ENCODE peak calls at places on chromosomes 2 and 18, in nine cellular contexts. V is HepG2; L is CD8-positive, alpha-beta memory T cell; Y is neuronal stem cell; G is endothelial cell of umbilical vein; T is AG04450; S is mesendoderm; A is caudate nucleus; P is A549. U is an unnamed sample.

GRCh38 chr2:239462671-239463506 is 62.1 kb upstream of the HDAC4 start:
- DNase-seq in T (no peak), Y (no peak), L (no peak), P (no peak), G (no peak), A (no peak), S (no peak), V (no peak), U (no peak)

GRCh38 chr18:25187582-25188291 is 164.2 kb downstream of the ZNF521 start:
- DNase-seq in V (no peak), Y (no peak), T (no peak), A (no peak), G (no peak), P (no peak), L (no peak), S (no peak), U (no peak)

GRCh38 chr2:8661235-8661634 is 20.6 kb upstream of the ID2 start:
- DNase-seq in S (no peak), L (no peak), P (no peak), A (no peak), Y (no peak), T (no peak), G (no peak), V (no peak), U (no peak)

GRCh38 chr2:59282374-59283057 is 1041.4 kb upstream of the FANCL start:
- DNase-seq in Y (no peak), T (no peak), G (no peak), A (no peak), S (no peak), L (no peak), V (no peak), P (no peak), U (no peak)

GRCh38 chr2:193476171-193476800 is 1281.6 kb upstream of the TMEFF2 start:
- DNase-seq in L (no peak), S (no peak), T (no peak), A (no peak), P (no peak), V (peak; percentile 16), Y (no peak), G (no peak), U (no peak)

GRCh38 chr2:41242001-41242331 is 790.1 kb upstream of the SLC8A1 start:
- DNase-seq in G (no peak), L (no peak), V (no peak), A (no peak), S (no peak), T (no peak), Y (no peak), P (no peak), U (no peak)

GRCh38 chr2:138433995-138434991 is 67.3 kb upstream of the SPOPL start:
- DNase-seq in S (peak; percentile 6), G (no peak), P (no peak), L (no peak), A (no peak), V (no peak), T (no peak), Y (no peak), U (no peak)

GRCh38 chr2:239362497-239362896 is 38.3 kb downstream of the HDAC4 start:
- DNase-seq in A (no peak), L (no peak), Y (no peak), P (no peak), S (no peak), V (no peak), T (no peak), G (no peak), U (no peak)

GRCh38 chr18:11689031-11689971 is at the start of gene GNAL:
- DNase-seq in S (peak; percentile 94), V (peak; percentile 55), T (peak; percentile 67), Y (peak; percentile 84), A (peak; percentile 24), G (peak; percentile 60), L (peak; percentile 8), P (peak; percentile 90), U (peak; percentile 12)

GRCh38 chr2:168699834-168700417 is 102.5 kb upstream of the NOSTRIN start:
- DNase-seq in T (peak; percentile 92), G (no peak), A (peak; percentile 12), V (peak; percentile 29), Y (no peak), P (no peak), L (no peak), S (no peak), U (no peak)

GRCh38 chr18:53567935-53568574 is 656.4 kb downstream of the MBD2 start:
- DNase-seq in V (peak; percentile 29), S (peak; percentile 73), P (peak; percentile 21), Y (peak; percentile 26), G (peak; percentile 29), T (no peak), L (no peak), A (no peak), U (no peak)

GRCh38 chr2:203534486-203535077 is 519 bp downstream of the RAPH1 start:
- DNase-seq in P (peak; percentile 9), A (peak; percentile 17), Y (no peak), V (peak; percentile 12), G (no peak), S (no peak), T (no peak), L (peak; percentile 33), U (no peak)

GRCh38 chr2:71631411-71631931 is 178.1 kb downstream of the DYSF start:
- DNase-seq in P (no peak), L (no peak), G (no peak), Y (no peak), V (no peak), T (no peak), S (no peak), A (no peak), U (no peak)

GRCh38 chr2:127884436-127884835 is 1.3 kb downstream of the AMMECR1L start:
- DNase-seq in Y (no peak), V (no peak), P (no peak), S (no peak), G (peak; percentile 11), L (no peak), T (peak; percentile 32), A (no peak), U (no peak)

GRCh38 chr2:148317598-148317997 is 296.7 kb downstream of the MBD5 start:
- DNase-seq in V (no peak), Y (no peak), T (no peak), G (no peak), S (no peak), L (no peak), P (no peak), A (no peak), U (no peak)

GRCh38 chr18:22282311-22283235 is 113.2 kb downstream of the GATA6 start:
- DNase-seq in S (peak; percentile 68), L (peak; percentile 81), V (peak; percentile 86), P (peak; percentile 92), A (no peak), Y (no peak), T (peak; percentile 59), G (peak; percentile 96), U (peak; percentile 20)

GRCh38 chr2:176129013-176129796 is at the start of gene HOXD8:
- DNase-seq in Y (no peak), A (no peak), G (peak; percentile 81), T (no peak), V (no peak), S (peak; percentile 73), P (peak; percentile 85), L (no peak), U (no peak)

GRCh38 chr2:174577967-174578589 is 19.5 kb downstream of the WIPF1 start:
- DNase-seq in S (peak; percentile 58), G (peak; percentile 55), L (peak; percentile 64), T (peak; percentile 26), P (peak; percentile 50), Y (no peak), V (no peak), A (no peak), U (no peak)

GRCh38 chr2:105324732-105325131 is 4.8 kb downstream of the TGFBRAP1 start:
- DNase-seq in Y (no peak), G (peak; percentile 40), V (no peak), L (no peak), P (no peak), T (no peak), S (peak; percentile 86), A (no peak), U (no peak)

GRCh38 chr2:160294889-160295288 is 94.8 kb upstream of the ITGB6 start:
- DNase-seq in P (no peak), G (no peak), Y (no peak), A (no peak), V (no peak), T (no peak), L (no peak), S (no peak), U (no peak)
- H3K27ac ChIP-seq in P (peak overlapping the region; percentile 74), G (peak overlapping the region; percentile 29), Y (no peak overlapping the region), A (no peak overlapping the region), V (no peak overlapping the region), T (peak overlapping the region; percentile 25), L (no peak overlapping the region), S (no peak overlapping the region), U (no peak overlapping the region)

GRCh38 chr18:48227206-48227605 is 182.0 kb downstream of the ZBTB7C start:
- DNase-seq in S (no peak), G (no peak), V (no peak), A (no peak), P (no peak), L (no peak), Y (no peak), T (no peak), U (no peak)
- H3K27ac ChIP-seq in S (no peak overlapping the region), G (no peak overlapping the region), V (no peak overlapping the region), A (no peak overlapping the region), P (no peak overlapping the region), L (no peak overlapping the region), Y (no peak overlapping the region), T (no peak overlapping the region), U (no peak overlapping the region)

GRCh38 chr2:179264238-179265081 is at the start of gene SESTD1:
- DNase-seq in Y (peak; percentile 51), A (peak; percentile 36), P (peak; percentile 53), S (peak; percentile 59), T (no peak), L (peak; percentile 47), V (peak; percentile 68), G (peak; percentile 56), U (no peak)
- H3K27ac ChIP-seq in Y (peak within 1 kb of the TSS; percentile 66), A (peak within 1 kb of the TSS; percentile 77), P (peak within 1 kb of the TSS; percentile 92), S (peak within 1 kb of the TSS; percentile 65), T (peak within 1 kb of the TSS; percentile 42), L (no peak within 1 kb of the TSS), V (peak within 1 kb of the TSS; percentile 87), G (peak within 1 kb of the TSS; percentile 31), U (peak within 1 kb of the TSS; percentile 75)

GRCh38 chr18:55316615-55317184 is 271.3 kb downstream of the TCF4 start:
- DNase-seq in G (no peak), A (no peak), S (no peak), Y (no peak), P (no peak), V (no peak), T (no peak), L (no peak), U (no peak)
- H3K27ac ChIP-seq in G (no peak overlapping the region), A (no peak overlapping the region), S (no peak overlapping the region), Y (no peak overlapping the region), P (no peak overlapping the region), V (no peak overlapping the region), T (no peak overlapping the region), L (no peak overlapping the region), U (no peak overlapping the region)